ENCODE peak calls at places on chromosomes 4 and X, in nine cellular contexts. I, R, A, C, J, T, S, W and K are unnamed samples.

GRCh38 chrX:41734530-41734929 is 10.5 kb downstream of the GPR82 start:
- DNase-seq in A (peak), W (no peak), S (peak), I (no peak), R (no peak), C (no peak), J (no peak), T (no peak), K (peak)

GRCh38 chr4:159105761-159106243 is 2.9 kb downstream of the RAPGEF2 start:
- DNase-seq in I (no peak), T (no peak), C (no peak), R (no peak), W (peak), A (peak), J (no peak), S (peak), K (no peak)

GRCh38 chr4:7004331-7004730 is 38.8 kb upstream of the TADA2B start:
- DNase-seq in S (no peak), T (no peak), R (no peak), W (peak), C (no peak), A (no peak), I (no peak), J (no peak), K (no peak)

GRCh38 chr4:164695650-164696049 is 58.3 kb upstream of the SMIM31 start:
- DNase-seq in T (no peak), R (no peak), J (no peak), C (no peak), A (no peak), S (no peak), I (no peak), W (no peak), K (no peak)

GRCh38 chr4:121278811-121279368 is 101.9 kb downstream of the QRFPR start:
- DNase-seq in J (no peak), C (no peak), A (no peak), R (no peak), S (no peak), I (no peak), W (peak), T (no peak), K (no peak)

GRCh38 chr4:14856076-14856926 is 146.0 kb upstream of the CPEB2 start:
- DNase-seq in C (no peak), J (no peak), R (no peak), S (peak), I (peak), A (peak), T (peak), W (peak), K (peak)

GRCh38 chr4:78788005-78788889 is 12.1 kb downstream of the BMP2K start:
- DNase-seq in W (peak), R (no peak), I (no peak), J (no peak), T (no peak), A (no peak), C (no peak), S (no peak), K (no peak)

GRCh38 chr4:95513022-95513421 is 35.8 kb downstream of the UNC5C start:
- DNase-seq in I (no peak), W (no peak), R (no peak), J (no peak), A (no peak), T (no peak), C (no peak), S (no peak), K (no peak)

GRCh38 chr4:167989815-167990214 is 102.5 kb upstream of the ANXA10 start:
- DNase-seq in S (no peak), W (no peak), C (no peak), R (no peak), J (no peak), I (no peak), T (no peak), A (no peak), K (no peak)

GRCh38 chrX:19839770-19840254 is 47.6 kb downstream of the SH3KBP1 start:
- DNase-seq in A (no peak), I (no peak), W (no peak), T (no peak), J (no peak), S (no peak), C (no peak), R (peak), K (no peak)

GRCh38 chr4:123977623-123978022 is 581.0 kb downstream of the SPRY1 start:
- DNase-seq in S (no peak), I (no peak), T (no peak), W (no peak), C (no peak), R (no peak), J (no peak), A (peak), K (no peak)